ENCODE peak calls at places on chromosomes 2 and 18, in six cellular contexts. U is left kidney; R is IMR-90; E is Karpas-422; Y is activated CD4-positive, alpha-beta T cell treated with anti-CD3 and anti-CD28 coated beads, Interleukin-2, amount 10 ng/mL, durations not matched to agents 24 days and 14 days; X is DND-41. Z is an unnamed sample.
A peak's percentile ranks its signal among the peaks of the same experiment; 100 is the strongest.

GRCh38 chr18:29962579-29962978 is 1080.0 kb downstream of the DSC3 start:
- DNase-seq in X (no peak), U (no peak), Y (no peak), R (no peak), E (no peak), Z (no peak)

GRCh38 chr2:126496493-126496892 is 159.5 kb upstream of the GYPC start:
- DNase-seq in E (no peak), R (no peak), Y (peak; percentile 33), U (no peak), X (no peak), Z (no peak)

GRCh38 chr2:182761903-182762302 is 45.8 kb downstream of the DNAJC10 start:
- DNase-seq in X (no peak), R (peak; percentile 37), E (peak; percentile 23), U (no peak), Y (no peak), Z (no peak)

GRCh38 chr2:217868911-217869334 is 133.9 kb downstream of the TNS1 start:
- DNase-seq in U (no peak), Y (no peak), R (peak; percentile 65), X (no peak), E (no peak), Z (no peak)

GRCh38 chr2:239970004-239970623 is 55.0 kb downstream of the NDUFA10 start:
- DNase-seq in E (no peak), X (no peak), U (no peak), R (no peak), Y (no peak), Z (peak; percentile 1)

GRCh38 chr2:241413929-241414580 is 58.0 kb downstream of the FARP2 start:
- DNase-seq in E (peak; percentile 6), U (no peak), X (no peak), R (peak; percentile 76), Y (no peak), Z (no peak)

GRCh38 chr18:35458677-35459441 is 38.9 kb downstream of the INO80C start:
- DNase-seq in X (no peak), R (peak; percentile 79), U (peak; percentile 64), Y (peak; percentile 62), E (no peak), Z (peak; percentile 45)

GRCh38 chr2:137969418-137969765 is 5.1 kb downstream of the HNMT start:
- DNase-seq in Y (no peak), X (no peak), R (peak; percentile 95), U (no peak), E (no peak), Z (no peak)

GRCh38 chr2:130755234-130756040 is at the start of gene AMER3:
- DNase-seq in Y (no peak), U (peak; percentile 83), R (no peak), X (no peak), E (no peak), Z (no peak)

GRCh38 chr2:27752551-27753237 is 18.8 kb upstream of the MRPL33 start:
- DNase-seq in X (no peak), Y (no peak), E (no peak), R (no peak), U (peak; percentile 87), Z (no peak)

GRCh38 chr18:32308493-32309120 is 118.8 kb downstream of the MEP1B start:
- DNase-seq in Y (no peak), U (no peak), R (peak; percentile 94), X (no peak), E (no peak), Z (peak; percentile 53)

GRCh38 chr2:156748238-156748637 is 312.1 kb downstream of the GPD2 start:
- DNase-seq in E (no peak), U (no peak), R (no peak), X (peak; percentile 15), Y (no peak), Z (no peak)

GRCh38 chr2:199019898-199020507 is 437.7 kb downstream of the SATB2 start:
- DNase-seq in U (peak; percentile 69), Y (no peak), R (peak; percentile 59), E (peak; percentile 55), X (no peak), Z (peak; percentile 75)

GRCh38 chr2:95311821-95312542 is 14.8 kb downstream of the KCNIP3 start:
- DNase-seq in Y (no peak), U (no peak), X (no peak), R (no peak), E (no peak), Z (no peak)

GRCh38 chr2:30234180-30234971 is 3.0 kb downstream of the LBH start:
- DNase-seq in R (peak; percentile 96), U (peak; percentile 87), Y (peak; percentile 86), X (no peak), E (no peak), Z (no peak)

GRCh38 chr2:237122214-237122666 is 36.6 kb downstream of the COPS8 start:
- DNase-seq in Y (peak; percentile 78), R (peak; percentile 87), X (peak; percentile 60), E (peak; percentile 77), U (peak; percentile 66), Z (peak; percentile 30)

GRCh38 chr18:3836937-3837336 is 387.0 kb downstream of the TGIF1 start:
- DNase-seq in E (no peak), Y (no peak), U (no peak), X (no peak), R (no peak), Z (no peak)

GRCh38 chr2:130864830-130865229 is 28.1 kb downstream of the ARHGEF4 start:
- DNase-seq in E (peak; percentile 68), R (peak; percentile 78), U (peak; percentile 35), Y (no peak), X (no peak), Z (peak; percentile 39)

GRCh38 chr2:67259581-67260347 is 137.4 kb upstream of the ETAA1 start:
- DNase-seq in U (no peak), X (no peak), E (no peak), Y (no peak), R (peak; percentile 94), Z (no peak)

GRCh38 chr2:141468746-141469145 is 662.1 kb downstream of the LRP1B start:
- DNase-seq in X (no peak), R (no peak), U (peak; percentile 65), E (no peak), Y (no peak), Z (no peak)

GRCh38 chr2:63023444-63023843 is 27.2 kb upstream of the OTX1 start:
- DNase-seq in R (peak; percentile 40), X (peak; percentile 48), U (peak; percentile 13), E (peak; percentile 91), Y (no peak), Z (peak; percentile 90)

GRCh38 chr2:172734711-172735645 is 667 bp upstream of the RAPGEF4 start:
- DNase-seq in R (no peak), U (peak; percentile 58), X (no peak), Y (no peak), E (no peak), Z (no peak)

GRCh38 chr2:95346738-95347671 is 49.9 kb downstream of the KCNIP3 start:
- DNase-seq in U (peak; percentile 70), E (no peak), R (no peak), Y (no peak), X (no peak), Z (no peak)

GRCh38 chr2:11753886-11754704 is 7.7 kb downstream of the LPIN1 start:
- DNase-seq in E (peak; percentile 63), Y (peak; percentile 87), R (peak; percentile 61), U (peak; percentile 54), X (peak; percentile 32), Z (peak; percentile 48)